ENCODE peak calls at places on chromosomes 6 and 20, in nine cellular contexts. O, P, R, B, W, I, E, G and C are unnamed samples.

GRCh38 chr20:3551681-3552434 is 81.0 kb downstream of the ATRN start:
- DNase-seq in O (no peak), P (no peak), R (peak), B (no peak), W (no peak), I (no peak), E (no peak), G (no peak), C (no peak)

GRCh38 chr6:85747093-85747492 is 104.4 kb upstream of the SYNCRIP start:
- DNase-seq in O (no peak), P (no peak), R (no peak), B (no peak), W (no peak), I (no peak), E (no peak), G (no peak), C (no peak)

GRCh38 chr20:62977613-62978558 is 25.4 kb downstream of the SLC17A9 start:
- DNase-seq in O (peak), P (no peak), R (no peak), B (no peak), W (no peak), I (no peak), E (no peak), G (no peak), C (no peak)

GRCh38 chr6:34928220-34928619 is 39.2 kb downstream of the ANKS1A start:
- DNase-seq in O (no peak), P (no peak), R (no peak), B (no peak), W (no peak), I (no peak), E (no peak), G (no peak), C (no peak)

GRCh38 chr6:31620586-31621319 is at the start of gene PRRC2A:
- DNase-seq in O (no peak), P (peak), R (peak), B (peak), W (no peak), I (peak), E (peak), G (peak), C (peak)

GRCh38 chr20:34083137-34083536 is 28.9 kb downstream of the EIF2S2 start:
- DNase-seq in O (no peak), P (no peak), R (peak), B (no peak), W (no peak), I (peak), E (peak), G (peak), C (no peak)

GRCh38 chr6:118776607-118777549 is 117.1 kb upstream of the ASF1A start:
- DNase-seq in O (peak), P (peak), R (peak), B (no peak), W (no peak), I (peak), E (peak), G (peak), C (no peak)

GRCh38 chr6:75934643-75935472 is 137.6 kb downstream of the IMPG1 start:
- DNase-seq in O (no peak), P (peak), R (peak), B (no peak), W (no peak), I (peak), E (peak), G (peak), C (peak)

GRCh38 chr6:157555795-157556645 is 175.0 kb downstream of the ZDHHC14 start:
- DNase-seq in O (no peak), P (no peak), R (no peak), B (no peak), W (no peak), I (no peak), E (no peak), G (no peak), C (no peak)

GRCh38 chr6:30163090-30163917 is at the start of gene TRIM15:
- DNase-seq in O (no peak), P (no peak), R (no peak), B (no peak), W (no peak), I (no peak), E (no peak), G (no peak), C (no peak)

GRCh38 chr6:4262506-4262905 is 127.1 kb upstream of the ECI2 start:
- DNase-seq in O (no peak), P (no peak), R (no peak), B (no peak), W (no peak), I (no peak), E (no peak), G (no peak), C (no peak)

GRCh38 chr6:89257346-89257745 is 40.2 kb upstream of the GABRR1 start:
- DNase-seq in O (no peak), P (no peak), R (no peak), B (no peak), W (no peak), I (no peak), E (no peak), G (no peak), C (peak)

GRCh38 chr6:119308994-119309657 is 40.4 kb downstream of the MAN1A1 start:
- DNase-seq in O (no peak), P (no peak), R (no peak), B (no peak), W (no peak), I (no peak), E (no peak), G (no peak), C (no peak)

GRCh38 chr6:6560909-6561308 is 27.6 kb upstream of the LY86 start:
- DNase-seq in O (no peak), P (no peak), R (no peak), B (no peak), W (no peak), I (no peak), E (no peak), G (no peak), C (no peak)
- TF ChIP-seq CTCF in O (no peak), P (no peak), R (no peak), B (no peak), W (no peak), I (no peak), E (peak), G (no peak), C (no peak)

DNA sequence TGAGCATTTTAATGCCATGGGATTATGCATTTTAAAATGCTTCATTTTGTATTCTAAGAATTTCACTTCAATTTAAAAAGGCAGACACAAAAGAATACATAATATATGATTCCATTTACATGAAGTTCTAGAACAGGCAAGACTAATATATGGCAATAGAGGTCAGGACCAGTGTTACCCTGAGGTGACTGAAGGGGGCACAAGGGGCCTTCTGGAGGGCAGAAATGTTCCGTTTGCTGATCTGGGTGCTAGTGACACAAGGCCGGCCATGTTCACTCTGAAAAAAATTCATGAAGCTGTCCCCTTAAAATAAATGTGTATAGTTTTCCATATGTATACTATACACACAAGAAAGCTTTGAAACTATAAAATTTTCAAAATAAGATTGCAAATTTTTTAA is 28.5 kb downstream of the TASP1 start:
- DNase-seq in O (no peak), P (no peak), R (no peak), B (no peak), W (no peak), I (no peak), E (no peak), G (no peak), C (no peak)
- TF ChIP-seq CTCF in O (peak), P (no peak), R (peak), B (no peak), W (no peak), I (no peak), E (no peak), G (no peak), C (no peak)

DNA sequence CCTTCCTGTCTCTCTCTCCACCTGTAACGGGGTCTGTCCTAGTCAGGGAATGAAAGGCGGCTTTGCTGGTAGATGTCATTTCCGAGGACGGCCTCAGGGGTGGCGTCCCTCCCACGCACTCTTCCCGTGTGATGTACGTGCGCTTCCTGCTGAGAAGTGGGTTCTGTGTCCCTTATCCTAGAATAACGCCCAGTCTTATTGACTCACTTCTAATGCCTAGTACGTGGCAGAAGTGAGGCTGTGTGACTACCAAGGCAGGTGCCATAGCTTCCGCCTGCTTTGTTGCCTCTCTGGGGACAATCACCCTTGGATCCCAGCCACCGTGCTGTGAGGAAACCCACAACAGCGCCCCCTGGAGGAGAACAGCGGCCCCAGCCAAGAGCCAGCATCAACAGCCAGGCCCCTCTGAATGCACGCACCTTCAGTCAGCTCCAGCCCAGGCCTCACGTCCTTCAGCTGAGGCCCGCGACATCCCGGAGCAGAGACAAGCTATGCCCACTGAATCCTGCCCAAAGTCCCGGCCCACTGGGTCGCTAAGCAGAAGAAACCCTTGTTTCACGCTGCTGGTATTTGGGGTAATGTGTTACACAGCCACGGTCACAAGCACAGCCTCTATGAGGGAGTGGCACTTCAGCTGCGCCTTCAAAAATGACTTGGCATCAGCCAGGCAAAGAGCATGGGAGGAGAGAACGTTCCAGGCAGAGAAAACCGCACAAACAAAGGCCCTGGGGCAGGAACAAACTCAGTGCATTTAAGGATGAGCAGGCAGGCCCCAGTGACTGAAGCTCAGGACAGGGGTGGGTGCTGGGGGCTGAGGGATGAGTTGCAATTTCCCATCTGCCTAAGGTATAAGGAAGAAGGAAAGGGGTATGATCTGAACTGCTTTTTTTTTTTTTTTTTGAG is 224.2 kb downstream of the NFATC2 start:
- DNase-seq in O (peak), P (peak), R (no peak), B (no peak), W (no peak), I (no peak), E (peak), G (no peak), C (peak)
- TF ChIP-seq CTCF in O (peak), P (peak), R (peak), B (peak), W (peak), I (no peak), E (peak), G (no peak), C (peak)

GRCh38 chr6:107800564-107801164 is 23.4 kb downstream of the SCML4 start:
- DNase-seq in O (no peak), P (no peak), R (peak), B (no peak), W (no peak), I (no peak), E (no peak), G (no peak), C (no peak)
- TF ChIP-seq CTCF in O (peak), P (peak), R (peak), B (no peak), W (no peak), I (no peak), E (peak), G (no peak), C (no peak)

DNA sequence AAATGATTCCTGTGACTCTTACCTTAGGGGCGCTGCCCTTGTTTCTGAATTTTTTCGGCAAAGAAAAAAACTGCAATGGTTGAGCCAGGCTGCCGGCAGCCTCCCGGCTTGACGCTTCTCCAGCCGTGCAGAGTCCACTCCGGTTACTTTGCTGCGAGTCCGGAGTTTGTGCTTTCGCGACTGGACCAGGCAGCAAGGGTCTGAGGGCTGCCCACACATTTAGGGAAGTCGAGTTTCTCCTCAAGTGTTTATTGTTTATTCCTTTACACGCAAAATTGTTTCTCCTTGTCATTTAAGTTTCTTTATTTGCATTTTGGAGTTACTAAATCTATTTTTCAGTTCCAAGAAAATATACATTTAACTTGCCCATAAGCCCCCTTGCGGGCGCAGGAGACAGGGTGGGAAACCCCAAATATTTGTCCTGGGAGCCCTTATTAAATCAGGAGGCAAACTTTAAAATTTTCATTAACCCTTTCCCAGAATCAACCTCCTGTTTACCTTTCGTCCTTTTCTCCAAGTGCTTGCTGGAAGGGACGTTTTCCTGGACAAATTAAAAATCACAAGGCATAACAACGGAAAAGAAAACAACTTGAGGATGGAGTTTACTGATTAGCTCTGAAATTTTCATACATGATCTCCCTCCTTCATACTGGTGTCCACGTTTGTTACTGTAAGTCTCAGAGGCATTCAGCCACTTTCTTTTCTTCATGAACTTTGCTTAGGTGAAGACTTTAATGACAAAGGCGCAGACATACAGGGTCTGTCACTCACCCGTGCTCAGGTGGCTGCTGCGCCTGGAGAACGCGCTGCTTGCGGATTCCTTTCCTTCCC is 1.7 kb upstream of the PDE10A start:
- DNase-seq in O (no peak), P (no peak), R (peak), B (no peak), W (no peak), I (no peak), E (no peak), G (no peak), C (no peak)
- TF ChIP-seq CTCF in O (no peak), P (no peak), R (no peak), B (no peak), W (no peak), I (no peak), E (no peak), G (no peak), C (no peak)

GRCh38 chr20:47557791-47558190 is 56.1 kb downstream of the NCOA3 start:
- DNase-seq in O (no peak), P (no peak), R (no peak), B (no peak), W (no peak), I (no peak), E (no peak), G (no peak), C (no peak)
- TF ChIP-seq CTCF in O (no peak), P (no peak), R (no peak), B (no peak), W (no peak), I (no peak), E (no peak), G (no peak), C (no peak)

DNA sequence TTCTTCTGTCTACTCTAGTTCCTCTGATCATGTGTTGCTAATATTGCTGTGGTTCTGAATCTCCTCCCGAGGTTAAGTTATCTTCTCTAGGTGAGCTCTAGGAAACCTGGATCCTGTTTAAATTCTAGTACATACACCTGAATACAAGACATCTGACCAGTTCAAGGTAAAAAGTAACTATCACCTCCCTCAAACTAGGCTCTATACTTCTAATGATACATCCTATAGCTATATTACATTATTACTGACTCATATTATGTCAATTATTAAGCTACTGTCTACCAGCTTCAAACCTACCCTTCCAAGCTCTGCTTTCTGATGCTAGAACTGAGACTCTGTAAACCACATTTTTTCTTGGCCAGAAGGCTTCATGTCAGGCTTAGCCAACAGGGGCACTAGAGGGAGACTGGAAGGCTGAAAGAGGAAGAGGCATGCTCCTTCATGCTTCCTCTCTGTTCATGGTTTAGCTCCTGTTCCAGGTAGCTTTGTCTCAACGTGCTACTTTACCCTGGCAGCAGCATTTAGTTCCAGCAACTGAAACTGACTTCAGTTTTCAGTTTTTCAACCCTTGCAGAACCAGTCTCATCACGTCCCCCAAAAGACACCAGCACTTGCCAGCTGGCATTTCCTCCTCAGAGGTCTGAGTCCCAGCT is 148.4 kb upstream of the TOP1 start:
- DNase-seq in O (no peak), P (no peak), R (no peak), B (no peak), W (no peak), I (no peak), E (no peak), G (no peak), C (no peak)
- TF ChIP-seq CTCF in O (no peak), P (no peak), R (no peak), B (no peak), W (no peak), I (no peak), E (no peak), G (no peak), C (no peak)

GRCh38 chr6:21522773-21523490 is 70.6 kb upstream of the SOX4 start:
- DNase-seq in O (no peak), P (no peak), R (no peak), B (no peak), W (no peak), I (no peak), E (no peak), G (no peak), C (no peak)
- TF ChIP-seq CTCF in O (no peak), P (no peak), R (peak), B (no peak), W (no peak), I (no peak), E (no peak), G (no peak), C (no peak)

GRCh38 chr6:150550244-150550643 is 49.4 kb upstream of the PLEKHG1 start:
- DNase-seq in O (no peak), P (no peak), R (no peak), B (no peak), W (no peak), I (no peak), E (no peak), G (no peak), C (no peak)

GRCh38 chr6:150549007-150549406 is 50.7 kb upstream of the PLEKHG1 start:
- DNase-seq in O (no peak), P (no peak), R (no peak), B (no peak), W (no peak), I (no peak), E (no peak), G (no peak), C (no peak)

GRCh38 chr6:150546457-150546856 is 53.2 kb upstream of the PLEKHG1 start:
- DNase-seq in O (no peak), P (no peak), R (no peak), B (no peak), W (no peak), I (no peak), E (no peak), G (no peak), C (no peak)

GRCh38 chr6:150549577-150550184 is 50.0 kb upstream of the PLEKHG1 start:
- DNase-seq in O (no peak), P (no peak), R (no peak), B (no peak), W (no peak), I (no peak), E (no peak), G (no peak), C (no peak)

GRCh38 chr6:150547511-150548222 is 52.0 kb upstream of the PLEKHG1 start:
- DNase-seq in O (no peak), P (peak), R (no peak), B (no peak), W (no peak), I (no peak), E (peak), G (peak), C (no peak)
- TF ChIP-seq CTCF in O (no peak), P (no peak), R (no peak), B (no peak), W (no peak), I (no peak), E (no peak), G (no peak), C (no peak)